ENCODE peak calls at places on chromosomes 13 and 19, in eight cellular contexts. One of them, this sample, is unnamed. For H3K27me3, the result is how much of the 10 kb centered on the place peaks cover.

GRCh38 chr19:2488942-2489731 is 13.2 kb downstream of the GADD45B start:
- DNase-seq in pancreas: peak
- DNase-seq in heart right ventricle: peak
- DNase-seq in endodermal cell: peak
- DNase-seq in CD4-positive, alpha-beta memory T cell: no peak
- DNase-seq in cardiac muscle cell: peak
- DNase-seq in brain microvascular endothelial cell: no peak
- DNase-seq in aorta: peak
- DNase-seq in this sample: peak

GRCh38 chr19:45973564-45974338 is at the start of gene NOVA2:
- DNase-seq in CD4-positive, alpha-beta memory T cell: no peak
- DNase-seq in cardiac muscle cell: peak
- DNase-seq in pancreas: peak
- DNase-seq in brain microvascular endothelial cell: peak
- DNase-seq in heart right ventricle: peak
- DNase-seq in aorta: peak
- DNase-seq in endodermal cell: peak
- DNase-seq in this sample: peak

GRCh38 chr13:27569405-27569804 is 50.9 kb downstream of the LNX2 start:
- DNase-seq in CD4-positive, alpha-beta memory T cell: no peak
- DNase-seq in pancreas: no peak
- DNase-seq in cardiac muscle cell: no peak
- DNase-seq in endodermal cell: no peak
- DNase-seq in heart right ventricle: no peak
- DNase-seq in brain microvascular endothelial cell: no peak
- DNase-seq in aorta: no peak
- DNase-seq in this sample: no peak

GRCh38 chr13:72163671-72164070 is 296.7 kb upstream of the DACH1 start:
- DNase-seq in endodermal cell: no peak
- DNase-seq in heart right ventricle: no peak
- DNase-seq in pancreas: no peak
- DNase-seq in aorta: no peak
- DNase-seq in cardiac muscle cell: no peak
- DNase-seq in CD4-positive, alpha-beta memory T cell: no peak
- DNase-seq in brain microvascular endothelial cell: no peak
- DNase-seq in this sample: no peak

GRCh38 chr19:10408511-10409291 is 5.4 kb upstream of the CDC37 start:
- DNase-seq in aorta: no peak
- DNase-seq in CD4-positive, alpha-beta memory T cell: no peak
- DNase-seq in heart right ventricle: no peak
- DNase-seq in pancreas: no peak
- DNase-seq in cardiac muscle cell: no peak
- DNase-seq in endodermal cell: no peak
- DNase-seq in brain microvascular endothelial cell: no peak
- DNase-seq in this sample: peak

GRCh38 chr13:112177459-112177858 is 110.5 kb downstream of the SOX1 start:
- DNase-seq in pancreas: no peak
- DNase-seq in aorta: no peak
- DNase-seq in brain microvascular endothelial cell: no peak
- DNase-seq in heart right ventricle: no peak
- DNase-seq in cardiac muscle cell: no peak
- DNase-seq in endodermal cell: no peak
- DNase-seq in CD4-positive, alpha-beta memory T cell: no peak
- DNase-seq in this sample: no peak

GRCh38 chr13:110306340-110306959 is 507 bp downstream of the COL4A1 start:
- DNase-seq in aorta: no peak
- DNase-seq in CD4-positive, alpha-beta memory T cell: no peak
- DNase-seq in heart right ventricle: no peak
- DNase-seq in cardiac muscle cell: peak
- DNase-seq in endodermal cell: peak
- DNase-seq in pancreas: no peak
- DNase-seq in brain microvascular endothelial cell: no peak
- DNase-seq in this sample: peak

GRCh38 chr19:49840321-49840720 is 10.6 kb upstream of the PTOV1 start:
- DNase-seq in endodermal cell: no peak
- DNase-seq in CD4-positive, alpha-beta memory T cell: no peak
- DNase-seq in cardiac muscle cell: no peak
- DNase-seq in aorta: no peak
- DNase-seq in heart right ventricle: no peak
- DNase-seq in pancreas: no peak
- DNase-seq in brain microvascular endothelial cell: no peak
- DNase-seq in this sample: peak

GRCh38 chr19:2680808-2681207 is 21.7 kb downstream of the GNG7 start:
- DNase-seq in pancreas: no peak
- DNase-seq in endodermal cell: no peak
- DNase-seq in aorta: no peak
- DNase-seq in CD4-positive, alpha-beta memory T cell: no peak
- DNase-seq in heart right ventricle: no peak
- DNase-seq in cardiac muscle cell: no peak
- DNase-seq in brain microvascular endothelial cell: no peak
- DNase-seq in this sample: peak

GRCh38 chr13:54196684-54197083 is 1168.1 kb downstream of the OLFM4 start:
- DNase-seq in CD4-positive, alpha-beta memory T cell: no peak
- DNase-seq in aorta: no peak
- DNase-seq in endodermal cell: no peak
- DNase-seq in cardiac muscle cell: no peak
- DNase-seq in pancreas: no peak
- DNase-seq in heart right ventricle: no peak
- DNase-seq in brain microvascular endothelial cell: no peak
- DNase-seq in this sample: no peak

GRCh38 chr13:49759503-49759902 is 33.0 kb downstream of the KPNA3 start:
- DNase-seq in endodermal cell: no peak
- DNase-seq in brain microvascular endothelial cell: peak
- DNase-seq in CD4-positive, alpha-beta memory T cell: no peak
- DNase-seq in heart right ventricle: no peak
- DNase-seq in aorta: no peak
- DNase-seq in pancreas: no peak
- DNase-seq in cardiac muscle cell: peak
- DNase-seq in this sample: no peak

GRCh38 chr13:60018536-60018935 is 145.2 kb downstream of the DIAPH3 start:
- DNase-seq in aorta: no peak
- DNase-seq in endodermal cell: no peak
- DNase-seq in CD4-positive, alpha-beta memory T cell: no peak
- DNase-seq in brain microvascular endothelial cell: no peak
- DNase-seq in heart right ventricle: no peak
- DNase-seq in pancreas: no peak
- DNase-seq in cardiac muscle cell: no peak
- DNase-seq in this sample: no peak

GRCh38 chr13:43200736-43201135 is 177.3 kb downstream of the DNAJC15 start:
- DNase-seq in brain microvascular endothelial cell: no peak
- DNase-seq in endodermal cell: no peak
- DNase-seq in aorta: no peak
- DNase-seq in pancreas: no peak
- DNase-seq in cardiac muscle cell: no peak
- DNase-seq in heart right ventricle: no peak
- DNase-seq in CD4-positive, alpha-beta memory T cell: no peak
- DNase-seq in this sample: no peak

GRCh38 chr13:114058051-114058867 is 74.2 kb downstream of the RASA3 start:
- DNase-seq in aorta: no peak
- DNase-seq in endodermal cell: no peak
- DNase-seq in pancreas: no peak
- DNase-seq in CD4-positive, alpha-beta memory T cell: no peak
- DNase-seq in brain microvascular endothelial cell: no peak
- DNase-seq in heart right ventricle: no peak
- DNase-seq in cardiac muscle cell: no peak
- DNase-seq in this sample: no peak

GRCh38 chr19:49061445-49061844 is 3.2 kb downstream of the NTF4 start:
- DNase-seq in pancreas: no peak
- DNase-seq in CD4-positive, alpha-beta memory T cell: no peak
- DNase-seq in brain microvascular endothelial cell: no peak
- DNase-seq in aorta: no peak
- DNase-seq in endodermal cell: no peak
- DNase-seq in heart right ventricle: no peak
- DNase-seq in cardiac muscle cell: no peak
- DNase-seq in this sample: peak

DNA sequence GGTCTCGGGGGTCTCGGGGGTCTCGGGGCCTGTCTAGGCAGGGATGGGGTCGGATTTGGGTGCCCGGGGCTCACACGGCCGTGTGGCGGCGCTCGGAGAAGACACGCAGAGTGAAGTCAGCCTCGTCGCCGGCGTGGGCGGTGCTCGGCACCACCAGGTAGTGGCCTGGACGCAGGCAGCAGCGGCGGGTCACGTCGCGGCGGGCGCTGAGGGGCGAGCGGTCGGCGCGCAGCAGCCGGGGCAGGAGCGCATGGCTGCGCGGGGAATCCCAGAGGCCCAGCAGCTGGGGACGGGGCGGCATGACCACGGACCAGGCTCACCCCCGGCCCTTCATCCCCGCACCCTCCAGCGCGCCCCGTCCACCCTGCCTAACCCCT is 8.2 kb downstream of the CAPN12 start:
- DNase-seq in heart right ventricle: peak
- DNase-seq in brain microvascular endothelial cell: no peak
- DNase-seq in endodermal cell: peak
- DNase-seq in CD4-positive, alpha-beta memory T cell: peak
- DNase-seq in cardiac muscle cell: no peak
- DNase-seq in pancreas: peak
- DNase-seq in aorta: peak
- DNase-seq in this sample: peak
- H3K4me3 ChIP-seq in heart right ventricle: peak
- H3K4me3 ChIP-seq in brain microvascular endothelial cell: peak
- H3K4me3 ChIP-seq in endodermal cell: no peak
- H3K4me3 ChIP-seq in CD4-positive, alpha-beta memory T cell: no peak
- H3K4me3 ChIP-seq in cardiac muscle cell: peak
- H3K4me3 ChIP-seq in pancreas: peak
- H3K4me3 ChIP-seq in aorta: no peak
- H3K4me3 ChIP-seq in this sample: peak

GRCh38 chr19:35959040-35959967 is 23.1 kb downstream of the LRFN3 start:
- DNase-seq in endodermal cell: peak
- DNase-seq in brain microvascular endothelial cell: no peak
- DNase-seq in CD4-positive, alpha-beta memory T cell: peak
- DNase-seq in cardiac muscle cell: no peak
- DNase-seq in aorta: peak
- DNase-seq in pancreas: peak
- DNase-seq in heart right ventricle: peak
- DNase-seq in this sample: peak

GRCh38 chr19:35959968-35960320 is 23.8 kb downstream of the LRFN3 start:
- DNase-seq in CD4-positive, alpha-beta memory T cell: no peak
- DNase-seq in heart right ventricle: no peak
- DNase-seq in endodermal cell: peak
- DNase-seq in brain microvascular endothelial cell: no peak
- DNase-seq in cardiac muscle cell: no peak
- DNase-seq in pancreas: no peak
- DNase-seq in aorta: no peak
- DNase-seq in this sample: peak

GRCh38 chr19:35960432-35960972 is 24.3 kb downstream of the LRFN3 start:
- DNase-seq in heart right ventricle: no peak
- DNase-seq in pancreas: no peak
- DNase-seq in aorta: no peak
- DNase-seq in brain microvascular endothelial cell: no peak
- DNase-seq in cardiac muscle cell: no peak
- DNase-seq in CD4-positive, alpha-beta memory T cell: no peak
- DNase-seq in endodermal cell: no peak
- DNase-seq in this sample: no peak

GRCh38 chr19:35955881-35956634 is 19.9 kb downstream of the LRFN3 start:
- DNase-seq in heart right ventricle: no peak
- DNase-seq in endodermal cell: no peak
- DNase-seq in CD4-positive, alpha-beta memory T cell: no peak
- DNase-seq in cardiac muscle cell: no peak
- DNase-seq in brain microvascular endothelial cell: no peak
- DNase-seq in aorta: no peak
- DNase-seq in pancreas: no peak
- DNase-seq in this sample: no peak

GRCh38 chr19:35958660-35959039 is 22.5 kb downstream of the LRFN3 start:
- DNase-seq in endodermal cell: peak
- DNase-seq in aorta: no peak
- DNase-seq in heart right ventricle: no peak
- DNase-seq in CD4-positive, alpha-beta memory T cell: no peak
- DNase-seq in pancreas: no peak
- DNase-seq in brain microvascular endothelial cell: no peak
- DNase-seq in cardiac muscle cell: no peak
- DNase-seq in this sample: no peak
- H3K27me3 ChIP-seq in endodermal cell: half or more
- H3K27me3 ChIP-seq in aorta: under half
- H3K27me3 ChIP-seq in heart right ventricle: half or more
- H3K27me3 ChIP-seq in CD4-positive, alpha-beta memory T cell: under half
- H3K27me3 ChIP-seq in pancreas: under half
- H3K27me3 ChIP-seq in brain microvascular endothelial cell: under half
- H3K27me3 ChIP-seq in cardiac muscle cell: half or more
- H3K27me3 ChIP-seq in this sample: under half

GRCh38 chr19:34925278-34925855 is 1.3 kb upstream of the ZNF30 start:
- DNase-seq in heart right ventricle: peak
- DNase-seq in brain microvascular endothelial cell: no peak
- DNase-seq in cardiac muscle cell: no peak
- DNase-seq in CD4-positive, alpha-beta memory T cell: no peak
- DNase-seq in pancreas: peak
- DNase-seq in endodermal cell: no peak
- DNase-seq in aorta: peak
- DNase-seq in this sample: no peak
- H3K4me3 ChIP-seq in heart right ventricle: no peak
- H3K4me3 ChIP-seq in brain microvascular endothelial cell: no peak
- H3K4me3 ChIP-seq in cardiac muscle cell: no peak
- H3K4me3 ChIP-seq in CD4-positive, alpha-beta memory T cell: no peak
- H3K4me3 ChIP-seq in pancreas: no peak
- H3K4me3 ChIP-seq in endodermal cell: no peak
- H3K4me3 ChIP-seq in aorta: no peak
- H3K4me3 ChIP-seq in this sample: no peak

GRCh38 chr13:47044842-47045241 is 148.0 kb upstream of the HTR2A start:
- DNase-seq in heart right ventricle: no peak
- DNase-seq in brain microvascular endothelial cell: no peak
- DNase-seq in endodermal cell: no peak
- DNase-seq in cardiac muscle cell: no peak
- DNase-seq in CD4-positive, alpha-beta memory T cell: no peak
- DNase-seq in pancreas: no peak
- DNase-seq in aorta: no peak
- DNase-seq in this sample: no peak
- H3K27me3 ChIP-seq in heart right ventricle: under half
- H3K27me3 ChIP-seq in brain microvascular endothelial cell: under half
- H3K27me3 ChIP-seq in endodermal cell: half or more
- H3K27me3 ChIP-seq in cardiac muscle cell: under half
- H3K27me3 ChIP-seq in CD4-positive, alpha-beta memory T cell: under half
- H3K27me3 ChIP-seq in pancreas: under half
- H3K27me3 ChIP-seq in aorta: under half
- H3K27me3 ChIP-seq in this sample: under half

GRCh38 chr19:12623361-12624031 is 12.8 kb downstream of the ZNF791 start:
- DNase-seq in CD4-positive, alpha-beta memory T cell: no peak
- DNase-seq in aorta: no peak
- DNase-seq in brain microvascular endothelial cell: no peak
- DNase-seq in pancreas: no peak
- DNase-seq in heart right ventricle: no peak
- DNase-seq in endodermal cell: no peak
- DNase-seq in cardiac muscle cell: no peak
- DNase-seq in this sample: no peak

GRCh38 chr19:12626958-12627357 is 16.2 kb downstream of the ZNF791 start:
- DNase-seq in CD4-positive, alpha-beta memory T cell: no peak
- DNase-seq in pancreas: no peak
- DNase-seq in brain microvascular endothelial cell: no peak
- DNase-seq in endodermal cell: no peak
- DNase-seq in heart right ventricle: no peak
- DNase-seq in cardiac muscle cell: no peak
- DNase-seq in aorta: no peak
- DNase-seq in this sample: no peak

GRCh38 chr19:12628040-12629022 is 17.6 kb downstream of the ZNF791 start:
- DNase-seq in endodermal cell: no peak
- DNase-seq in pancreas: no peak
- DNase-seq in brain microvascular endothelial cell: peak
- DNase-seq in aorta: no peak
- DNase-seq in heart right ventricle: no peak
- DNase-seq in cardiac muscle cell: no peak
- DNase-seq in CD4-positive, alpha-beta memory T cell: no peak
- DNase-seq in this sample: no peak

GRCh38 chr19:12629215-12629614 is 18.5 kb downstream of the ZNF791 start:
- DNase-seq in brain microvascular endothelial cell: no peak
- DNase-seq in pancreas: no peak
- DNase-seq in endodermal cell: no peak
- DNase-seq in cardiac muscle cell: no peak
- DNase-seq in CD4-positive, alpha-beta memory T cell: no peak
- DNase-seq in aorta: no peak
- DNase-seq in heart right ventricle: no peak
- DNase-seq in this sample: no peak
- H3K4me3 ChIP-seq in brain microvascular endothelial cell: no peak
- H3K4me3 ChIP-seq in pancreas: no peak
- H3K4me3 ChIP-seq in endodermal cell: peak
- H3K4me3 ChIP-seq in cardiac muscle cell: no peak
- H3K4me3 ChIP-seq in CD4-positive, alpha-beta memory T cell: no peak
- H3K4me3 ChIP-seq in aorta: no peak
- H3K4me3 ChIP-seq in heart right ventricle: no peak
- H3K4me3 ChIP-seq in this sample: no peak

This sample was measured in H7.